ENCODE peak calls at places on chromosomes 16 and 17, in seven cellular contexts. K, A, S, D, L, I and J are unnamed samples.

GRCh38 chr17:2372681-2373080 is 28.2 kb downstream of the MNT start:
- DNase-seq in D (no peak), S (no peak), A (no peak), I (no peak), L (no peak), K (no peak), J (no peak)

GRCh38 chr16:72848759-72849664 is 198.9 kb downstream of the ZFHX3 start:
- DNase-seq in S (peak), K (peak), L (peak), A (peak), D (peak), I (peak), J (no peak)

GRCh38 chr16:24950275-24950674 is 64.9 kb downstream of the ARHGAP17 start:
- DNase-seq in I (no peak), S (no peak), L (peak), D (peak), A (no peak), K (no peak), J (no peak)

GRCh38 chr17:39231587-39232551 is 6.1 kb upstream of the STAC2 start:
- DNase-seq in I (no peak), S (peak), L (peak), K (peak), D (no peak), A (no peak), J (no peak)

GRCh38 chr16:57144027-57144426 is 41.8 kb downstream of the PSME3IP1 start:
- DNase-seq in S (no peak), I (no peak), D (no peak), L (no peak), K (no peak), A (no peak), J (no peak)

GRCh38 chr17:72166040-72166439 is 45.2 kb downstream of the SOX9 start:
- DNase-seq in K (no peak), A (no peak), D (peak), I (no peak), L (no peak), S (peak), J (no peak)

GRCh38 chr16:48250520-48251278 is 3.4 kb upstream of the ABCC11 start:
- DNase-seq in A (no peak), L (no peak), K (no peak), I (no peak), D (no peak), S (no peak), J (no peak)

GRCh38 chr17:1577186-1577585 is 14.6 kb upstream of the PITPNA start:
- DNase-seq in S (no peak), A (peak), K (no peak), I (peak), D (peak), L (peak), J (peak)

GRCh38 chr17:7561589-7562207 is at the start of gene SENP3:
- DNase-seq in D (peak), L (peak), S (peak), A (no peak), K (peak), I (peak), J (peak)

GRCh38 chr16:14071576-14072271 is 605 bp downstream of the MRTFB start:
- DNase-seq in K (no peak), I (no peak), L (no peak), D (peak), A (peak), S (peak), J (no peak)

GRCh38 chr16:85928411-85928820 is 29.5 kb downstream of the IRF8 start:
- DNase-seq in A (peak), D (peak), I (peak), K (no peak), L (peak), S (no peak), J (no peak)

GRCh38 chr16:3625911-3626732 is 14.7 kb upstream of the SLX4 start:
- DNase-seq in L (no peak), I (no peak), D (no peak), A (peak), K (no peak), S (no peak), J (no peak)

GRCh38 chr17:69743091-69743490 is 328.6 kb downstream of the MAP2K6 start:
- DNase-seq in A (no peak), D (no peak), S (no peak), L (no peak), I (no peak), K (no peak), J (no peak)
- TF ChIP-seq CTCF in A (no peak), D (no peak), S (no peak), L (no peak), I (no peak), K (no peak), J (no peak)

DNA sequence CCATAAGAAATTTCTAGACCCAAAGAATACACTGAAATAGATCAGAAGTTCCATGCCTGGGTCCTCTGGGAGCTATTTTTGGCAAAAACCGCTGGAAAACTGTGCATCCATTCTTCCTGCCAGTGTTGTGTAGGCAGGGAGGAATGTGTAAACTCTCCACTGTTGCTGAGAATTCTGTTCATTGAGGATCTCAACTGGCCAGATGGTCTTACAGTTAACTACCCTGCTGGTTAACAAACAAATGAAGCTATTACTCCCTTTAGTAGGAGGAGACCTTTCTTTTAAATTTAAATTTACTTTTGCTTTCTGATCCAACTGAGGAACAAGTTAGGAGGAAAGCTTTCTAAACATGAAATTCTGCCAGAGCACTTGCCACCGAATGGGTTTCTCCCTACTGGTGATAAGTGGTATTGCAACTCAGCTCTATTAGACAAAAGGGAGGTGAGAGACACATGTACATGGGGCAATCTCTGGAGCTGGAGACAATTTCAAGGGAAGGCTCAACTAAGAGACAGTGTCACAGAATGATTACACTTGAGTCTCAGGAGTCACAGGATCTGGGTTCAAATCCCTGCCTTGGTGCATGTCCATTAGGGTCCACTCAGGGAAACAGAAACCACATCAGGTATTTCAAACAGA is 37.6 kb downstream of the SOCS1 start:
- DNase-seq in I (no peak), K (no peak), S (no peak), A (no peak), D (no peak), L (no peak), J (no peak)
- TF ChIP-seq CTCF in I (no peak), K (peak), S (peak), A (peak), D (peak), L (peak), J (no peak)

GRCh38 chr16:70470927-70471341 is 16.5 kb downstream of the FCSK start:
- DNase-seq in K (no peak), D (peak), S (peak), L (no peak), I (no peak), A (no peak), J (no peak)
- TF ChIP-seq CTCF in K (no peak), D (peak), S (peak), L (peak), I (no peak), A (no peak), J (no peak)

GRCh38 chr17:14510136-14510535 is 209.3 kb downstream of the HS3ST3B1 start:
- DNase-seq in K (no peak), L (peak), A (no peak), S (no peak), I (no peak), D (no peak), J (no peak)

GRCh38 chr17:14513835-14514234 is 213.0 kb downstream of the HS3ST3B1 start:
- DNase-seq in D (no peak), K (no peak), S (peak), L (no peak), A (no peak), I (no peak), J (no peak)

GRCh38 chr17:14515015-14515414 is 214.1 kb downstream of the HS3ST3B1 start:
- DNase-seq in L (peak), S (no peak), D (no peak), I (no peak), K (no peak), A (no peak), J (no peak)
- TF ChIP-seq CTCF in L (no peak), S (no peak), D (peak), I (no peak), K (no peak), A (no peak), J (no peak)

DNA sequence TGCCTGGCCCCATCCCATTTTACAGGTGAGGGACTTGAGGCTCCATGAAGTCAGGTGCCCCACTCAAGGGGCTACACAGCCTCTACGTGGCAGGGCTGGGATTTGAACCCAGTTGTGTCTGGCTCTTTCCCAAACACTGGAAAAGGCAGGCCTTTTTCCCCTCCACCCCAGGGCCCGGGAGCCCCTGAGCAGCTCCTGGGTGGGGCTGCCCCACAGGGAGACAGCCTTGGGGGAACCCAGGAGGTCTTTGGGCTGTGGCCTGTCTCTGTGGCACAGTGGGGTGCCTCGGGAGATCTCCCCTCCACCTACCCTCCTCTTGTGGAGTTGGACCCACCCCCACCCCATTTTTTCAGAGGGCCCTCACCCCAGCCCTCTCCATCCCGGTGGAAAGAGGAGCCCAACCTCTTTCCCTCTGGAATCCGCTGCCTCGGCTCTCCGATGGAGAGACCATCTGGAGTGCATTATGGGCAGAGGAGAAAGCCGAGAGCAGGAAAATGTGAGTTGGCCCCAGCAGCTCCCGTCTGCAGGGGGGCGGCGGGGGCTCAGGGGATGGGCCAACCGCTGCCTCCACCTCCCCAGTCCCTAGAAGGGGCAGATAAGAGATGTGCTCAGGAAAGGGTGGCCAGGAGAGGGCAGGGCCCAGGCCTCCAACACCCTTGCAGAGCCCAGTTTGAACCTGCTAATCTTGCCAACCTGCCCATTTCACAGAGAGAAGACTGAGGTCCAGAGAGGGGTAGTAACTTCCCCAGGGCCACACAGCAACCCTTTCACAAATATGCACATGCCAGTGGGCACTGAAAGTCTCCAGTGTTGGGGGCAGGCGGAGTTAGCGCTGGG is 15.4 kb upstream of the TMEM92 start:
- DNase-seq in D (no peak), S (no peak), A (no peak), K (no peak), I (peak), L (peak), J (no peak)
- TF ChIP-seq CTCF in D (no peak), S (no peak), A (no peak), K (no peak), I (no peak), L (no peak), J (no peak)

DNA sequence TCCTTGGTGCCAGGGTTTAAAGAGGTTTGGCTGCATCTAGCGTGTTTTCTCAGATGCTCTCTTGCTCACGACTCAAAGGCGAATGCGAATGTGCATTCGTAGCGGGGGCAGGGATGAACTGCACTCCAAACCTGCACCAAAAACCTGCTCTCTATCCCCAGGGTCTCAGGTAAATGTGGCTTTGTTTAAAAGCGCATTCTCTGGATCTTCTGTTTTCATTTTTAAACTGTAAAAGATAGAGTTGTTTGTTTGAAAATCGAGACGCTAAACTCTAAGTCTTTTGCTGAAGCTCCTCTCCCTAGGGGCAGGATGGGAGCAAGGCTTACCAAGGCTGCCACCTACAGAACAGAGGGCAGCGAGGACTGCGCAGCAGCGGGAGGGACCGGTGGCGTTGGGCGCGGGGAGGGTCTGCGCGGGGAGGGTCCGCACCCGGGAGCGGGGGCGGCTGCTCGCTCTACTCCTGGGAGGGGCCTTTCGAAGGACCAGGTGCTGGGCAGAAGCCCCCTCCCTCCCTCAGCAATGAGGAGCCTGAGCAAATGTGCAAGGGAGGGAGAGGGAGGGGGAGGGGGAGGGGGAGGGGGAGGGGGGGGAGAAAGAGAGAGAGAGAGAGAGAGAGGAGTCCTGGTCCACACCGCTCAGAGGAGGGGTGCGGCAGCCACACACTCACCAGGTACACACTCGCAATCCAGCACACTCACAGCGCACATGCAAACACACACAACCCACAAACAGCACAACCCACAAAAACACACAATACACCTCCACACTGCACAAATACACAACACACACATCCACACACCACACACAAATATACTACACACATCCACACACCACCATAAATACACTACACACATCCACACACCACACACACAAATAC is 142.8 kb downstream of the GRIN2A start:
- DNase-seq in K (peak), I (no peak), L (no peak), S (peak), D (no peak), A (peak), J (no peak)
- TF ChIP-seq CTCF in K (no peak), I (no peak), L (no peak), S (peak), D (peak), A (no peak), J (no peak)

DNA sequence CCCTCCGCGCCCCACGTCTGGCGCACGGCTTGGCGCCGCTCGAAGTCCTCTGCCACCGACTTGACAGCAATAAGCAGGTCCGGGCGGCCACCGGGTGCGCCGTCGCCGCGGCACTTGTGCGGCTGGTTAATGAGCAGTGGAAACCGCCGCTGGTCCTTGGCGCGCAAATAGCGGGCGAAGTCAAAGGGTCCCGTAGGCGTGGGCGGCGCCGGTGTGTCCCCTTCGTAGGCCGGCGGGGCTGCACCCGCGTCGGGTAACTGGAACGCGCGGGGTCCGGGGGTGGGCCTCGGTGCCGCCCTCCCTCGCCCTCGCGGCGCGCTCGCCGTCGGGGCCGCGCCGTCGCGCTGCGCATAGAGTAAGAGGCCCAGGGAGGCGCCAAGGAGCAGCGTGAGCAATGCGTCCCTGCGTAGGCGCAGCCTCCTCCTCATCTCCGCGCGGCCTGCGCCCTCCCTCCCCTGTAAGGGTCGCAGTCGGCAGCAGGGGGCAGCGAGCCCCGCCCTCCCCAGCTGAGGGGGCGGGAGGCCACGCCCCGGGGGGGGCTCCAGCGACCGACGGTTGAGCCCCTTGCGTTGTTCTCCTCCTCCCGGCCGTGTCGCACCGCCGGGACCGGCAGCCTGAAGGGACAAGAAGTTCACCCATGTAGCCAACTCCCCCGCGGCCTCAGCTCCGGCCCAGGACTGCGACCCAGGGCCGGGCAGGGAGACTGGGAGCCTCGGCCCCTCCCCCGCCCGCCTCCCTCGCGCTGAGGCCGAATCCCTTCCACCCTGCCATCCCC is 553 bp downstream of the B3GNT9 start:
- DNase-seq in K (no peak), A (no peak), L (peak), D (no peak), I (no peak), S (peak), J (no peak)
- TF ChIP-seq CTCF in K (no peak), A (no peak), L (no peak), D (peak), I (no peak), S (peak), J (no peak)

GRCh38 chr16:23452221-23452571 is 793 bp downstream of the COG7 start:
- DNase-seq in L (no peak), A (no peak), I (no peak), K (no peak), D (no peak), S (peak), J (no peak)

GRCh38 chr16:23452572-23453337 is at the start of gene COG7:
- DNase-seq in D (peak), A (peak), L (peak), K (peak), S (peak), I (peak), J (no peak)

GRCh38 chr16:23448392-23448791 is 4.6 kb downstream of the COG7 start:
- DNase-seq in A (no peak), K (no peak), S (no peak), D (no peak), I (no peak), L (no peak), J (no peak)

GRCh38 chr16:23453338-23454052 is 506 bp upstream of the COG7 start:
- DNase-seq in D (no peak), L (no peak), S (no peak), I (no peak), A (no peak), K (no peak), J (no peak)
- TF ChIP-seq CTCF in D (no peak), L (no peak), S (no peak), I (no peak), A (no peak), K (no peak), J (no peak)